ENCODE peak calls at places on chromosomes 3 and 15, in four cellular contexts. S is SK-N-SH, Z is WTC11, R is K562. P is an unnamed sample.
A peak's percentile ranks its signal among the peaks of the same experiment; 100 is the strongest.

GRCh38 chr3:107523361-107524213 is 825 bp downstream of the BBX start:
- DNase-seq in R (peak; percentile 15), S (peak; percentile 77), Z (peak; percentile 44), P (peak; percentile 5)

GRCh38 chr3:10870296-10870695 is 54.3 kb downstream of the SLC6A11 start:
- DNase-seq in S (no peak), R (no peak), Z (no peak), P (no peak)

GRCh38 chr3:4829031-4829394 is 150.2 kb upstream of the BHLHE40 start:
- DNase-seq in R (no peak), S (no peak), Z (no peak), P (no peak)

GRCh38 chr15:79168922-79169322 is 78.3 kb upstream of the RASGRF1 start:
- DNase-seq in S (no peak), Z (peak; percentile 57), R (peak; percentile 25), P (peak; percentile 74)

GRCh38 chr15:56767315-56767714 is 34.0 kb upstream of the ZNF280D start:
- DNase-seq in R (no peak), Z (no peak), S (no peak), P (no peak)

GRCh38 chr3:11522953-11523792 is 120.5 kb downstream of the VGLL4 start:
- DNase-seq in S (no peak), R (no peak), Z (no peak), P (no peak)

GRCh38 chr3:14218355-14218754 is 39.7 kb downstream of the LSM3 start:
- DNase-seq in R (no peak), Z (no peak), S (no peak), P (no peak)

GRCh38 chr3:143507735-143508580 is 340.3 kb downstream of the SLC9A9 start:
- DNase-seq in S (no peak), R (no peak), Z (no peak), P (no peak)

GRCh38 chr3:71955549-71956373 is 170.8 kb upstream of the PROK2 start:
- DNase-seq in R (peak; percentile 42), Z (peak; percentile 64), S (peak; percentile 77), P (peak; percentile 34)

GRCh38 chr3:23113455-23114171 is 89.5 kb upstream of the UBE2E2 start:
- DNase-seq in S (no peak), R (no peak), Z (no peak), P (no peak)

GRCh38 chr3:127751163-127751621 is 71.1 kb downstream of the MGLL start:
- DNase-seq in R (no peak), S (peak; percentile 62), Z (no peak), P (no peak)

GRCh38 chr3:60013241-60013640 is 963.4 kb upstream of the CFAP20DC start:
- DNase-seq in Z (no peak), R (no peak), S (no peak), P (no peak)

GRCh38 chr15:100042558-100042957 is 299.2 kb downstream of the ADAMTS17 start:
- DNase-seq in R (no peak), Z (no peak), S (no peak), P (no peak)

GRCh38 chr3:71150293-71150954 is 433.1 kb downstream of the FOXP1 start:
- DNase-seq in R (no peak), Z (no peak), S (no peak), P (no peak)

GRCh38 chr3:194249323-194250103 is 101.6 kb downstream of the CPN2 start:
- DNase-seq in S (peak; percentile 77), Z (no peak), R (no peak), P (no peak)

GRCh38 chr3:185560676-185561075 is 8.3 kb upstream of the LIPH start:
- DNase-seq in Z (no peak), R (no peak), S (no peak), P (no peak)

GRCh38 chr3:62109534-62109933 is 263.8 kb downstream of the FEZF2 start:
- DNase-seq in Z (peak; percentile 38), S (no peak), R (no peak), P (peak; percentile 20)

GRCh38 chr3:29240248-29240647 is 40.6 kb upstream of the RBMS3 start:
- DNase-seq in Z (no peak), R (no peak), S (no peak), P (no peak)

GRCh38 chr3:44421280-44421679 is 56.2 kb downstream of the ZNF445 start:
- DNase-seq in Z (no peak), R (no peak), S (no peak), P (no peak)

GRCh38 chr3:44420676-44421075 is 56.8 kb downstream of the ZNF445 start:
- DNase-seq in S (no peak), Z (no peak), R (no peak), P (no peak)

GRCh38 chr3:44419159-44419922 is 58.1 kb downstream of the ZNF445 start:
- DNase-seq in S (no peak), R (no peak), Z (no peak), P (peak; percentile 23)

GRCh38 chr3:44418549-44418948 is 58.9 kb downstream of the ZNF445 start:
- DNase-seq in R (no peak), Z (peak; percentile 71), S (no peak), P (peak; percentile 26)

DNA sequence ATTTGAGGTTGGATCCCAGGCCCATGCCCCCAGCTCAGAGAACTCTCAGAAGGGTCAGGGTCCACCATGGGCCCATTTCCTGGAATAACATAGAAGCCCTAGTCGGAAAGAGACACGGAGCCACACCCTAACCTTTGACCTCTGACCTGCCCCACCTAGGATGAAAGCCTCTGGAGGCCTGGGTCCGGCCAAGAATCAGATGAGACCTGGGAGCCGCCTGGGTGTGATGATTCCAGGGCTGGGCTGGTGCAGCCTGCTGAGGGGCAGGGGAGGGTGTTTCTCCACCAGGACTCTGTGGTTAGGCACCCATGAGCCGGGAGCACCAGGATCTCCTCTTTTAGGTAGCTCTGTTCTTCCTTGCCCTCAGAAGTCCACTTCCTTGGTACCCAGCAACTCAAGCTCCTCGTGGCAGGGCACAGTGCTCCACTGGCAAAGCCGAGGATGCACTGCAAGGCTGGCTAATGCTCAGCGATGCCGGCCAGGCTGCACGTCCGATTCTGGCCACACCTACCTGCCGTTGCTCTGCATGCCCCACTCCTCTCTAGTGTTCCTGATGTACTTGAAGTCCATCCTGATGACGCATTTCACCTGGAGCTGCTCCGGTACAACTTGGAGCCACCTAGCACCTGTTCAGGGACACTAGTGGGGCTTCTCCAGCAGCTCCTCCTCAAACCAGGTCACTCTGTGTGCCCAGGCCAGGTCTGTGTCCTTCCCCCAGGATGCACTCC is 57.4 kb downstream of the ZNF445 start:
- DNase-seq in R (no peak), Z (no peak), S (no peak), P (no peak)
- TF ChIP-seq FOXJ3 in R (no peak), Z (no peak), S (no peak), P (no peak)

DNA sequence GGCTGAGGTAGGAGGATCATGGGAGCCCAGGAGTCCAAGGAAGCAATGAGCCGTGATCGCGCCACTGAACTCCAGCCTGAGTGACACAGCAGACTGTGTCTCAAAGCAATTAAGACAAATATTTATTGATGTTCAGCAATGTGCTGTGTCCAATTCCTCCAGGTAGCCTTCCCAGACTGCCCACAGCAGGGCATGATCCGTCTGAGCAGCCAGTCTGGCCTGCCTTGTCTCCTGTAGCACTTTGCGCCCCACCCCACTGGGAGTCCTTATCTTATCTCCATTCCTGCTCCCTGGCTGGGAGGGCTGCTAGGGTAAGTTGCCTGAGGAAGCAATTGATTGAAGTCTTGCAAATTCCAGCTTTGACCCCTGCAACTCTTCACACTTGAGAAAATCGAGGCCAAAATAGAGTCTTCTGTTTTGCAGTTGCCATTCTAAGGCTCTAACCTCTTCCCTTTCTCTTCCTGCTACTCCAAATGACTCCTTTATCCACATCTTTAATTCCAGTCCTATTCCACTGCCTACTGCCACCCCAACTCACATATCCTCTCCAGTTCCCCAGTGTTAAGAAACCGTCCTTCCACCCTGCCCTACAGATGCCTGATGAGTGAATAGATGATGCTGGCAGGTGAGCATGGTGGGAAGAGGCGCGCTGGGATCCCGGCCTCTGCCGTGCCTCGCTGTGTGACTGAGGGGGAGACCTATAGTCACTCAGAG is 26.9 kb upstream of the LCTL start:
- DNase-seq in Z (no peak), R (peak; percentile 81), S (no peak), P (no peak)
- TF ChIP-seq FOXJ3 in Z (no peak), R (no peak), S (no peak), P (no peak)

DNA sequence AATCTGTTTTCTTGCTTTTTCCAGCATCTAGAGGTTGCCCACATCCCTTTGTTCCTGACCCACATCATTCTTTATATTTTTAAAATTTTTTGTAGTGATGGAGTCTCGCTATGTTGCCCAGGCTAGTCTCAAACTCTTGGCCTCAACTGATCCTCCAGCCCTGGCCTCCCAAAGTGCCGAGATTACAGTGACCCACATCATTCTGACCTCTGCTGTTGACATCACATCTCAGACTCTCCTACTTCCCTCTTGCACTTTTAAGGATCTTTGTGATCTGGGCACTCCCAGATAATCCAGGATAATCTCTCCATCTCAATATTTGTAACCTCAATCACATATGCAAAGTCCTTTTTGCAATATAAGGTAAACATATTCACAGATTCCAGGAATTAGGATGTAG is 266.6 kb downstream of the MEX3B start:
- DNase-seq in R (no peak), Z (no peak), S (no peak), P (no peak)
- TF ChIP-seq FOXJ3 in R (no peak), Z (no peak), S (no peak), P (no peak)

DNA sequence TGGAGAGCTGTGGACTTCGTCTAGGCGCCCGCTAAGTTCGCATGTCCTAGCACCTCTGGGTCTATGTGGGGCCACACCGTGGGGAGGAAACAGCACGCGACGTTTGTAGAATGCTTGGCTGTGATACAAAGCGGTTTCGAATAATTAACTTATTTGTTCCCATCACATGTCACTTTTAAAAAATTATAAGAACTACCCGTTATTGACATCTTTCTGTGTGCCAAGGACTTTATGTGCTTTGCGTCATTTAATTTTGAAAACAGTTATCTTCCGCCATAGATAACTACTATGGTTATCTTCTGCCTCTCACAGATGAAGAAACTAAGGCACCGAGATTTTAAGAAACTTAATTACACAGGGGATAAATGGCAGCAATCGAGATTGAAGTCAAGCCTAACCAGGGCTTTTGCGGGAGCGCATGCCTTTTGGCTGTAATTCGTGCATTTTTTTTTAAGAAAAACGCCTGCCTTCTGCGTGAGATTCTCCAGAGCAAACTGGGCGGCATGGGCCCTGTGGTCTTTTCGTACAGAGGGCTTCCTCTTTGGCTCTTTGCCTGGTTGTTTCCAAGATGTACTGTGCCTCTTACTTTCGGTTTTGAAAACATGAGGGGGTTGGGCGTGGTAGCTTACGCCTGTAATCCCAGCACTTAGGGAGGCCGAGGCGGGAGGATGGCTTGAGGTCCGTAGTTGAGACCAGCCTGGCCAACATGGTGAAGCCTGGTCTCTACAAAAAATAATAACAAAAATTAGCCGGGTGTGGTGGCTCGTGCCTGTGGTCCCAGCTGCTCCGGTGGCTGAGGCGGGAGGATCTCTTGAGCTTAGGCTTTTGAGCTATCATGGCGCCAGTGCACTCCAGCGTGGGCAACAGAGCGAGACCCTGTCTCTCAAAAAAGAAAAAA is 1.0 kb downstream of the B2M start:
- DNase-seq in R (peak; percentile 59), Z (no peak), S (peak; percentile 41), P (peak; percentile 43)
- TF ChIP-seq FOXJ3 in R (no peak), Z (no peak), S (no peak), P (no peak)